ENCODE peak calls at places on chromosomes 11 and 22, in six cellular contexts. E is adrenal gland; S is CD4-positive, CD25-positive, alpha-beta regulatory T cell; J is dorsolateral prefrontal cortex; G is GM23248; T is GM12878. O is an unnamed sample.

GRCh38 chr11:131712897-131713296 is 342.5 kb downstream of the NTM start:
- DNase-seq in G (no peak), S (no peak), J (no peak), E (no peak), T (no peak), O (no peak)

GRCh38 chr11:45366839-45367238 is 80.7 kb upstream of the SYT13 start:
- DNase-seq in E (no peak), J (no peak), G (no peak), S (no peak), T (no peak), O (no peak)

GRCh38 chr11:76830639-76831312 is 29.9 kb upstream of the ACER3 start:
- DNase-seq in G (peak), J (peak), S (no peak), E (no peak), T (no peak), O (no peak)

GRCh38 chr22:29144786-29145160 is 60.9 kb upstream of the EMID1 start:
- DNase-seq in S (no peak), T (no peak), J (no peak), G (no peak), E (no peak), O (no peak)

GRCh38 chr11:121366970-121367369 is 74.4 kb downstream of the SC5D start:
- DNase-seq in E (no peak), T (no peak), G (no peak), S (peak), J (no peak), O (no peak)

GRCh38 chr22:32926600-32926999 is 125.1 kb downstream of the TIMP3 start:
- DNase-seq in S (peak), E (no peak), T (no peak), G (peak), J (no peak), O (no peak)

GRCh38 chr22:28607710-28608109 is 71.9 kb downstream of the TTC28 start:
- DNase-seq in E (no peak), T (no peak), G (no peak), S (no peak), J (no peak), O (no peak)

GRCh38 chr22:49152146-49152929 is 675.3 kb downstream of the BRD1 start:
- DNase-seq in E (no peak), T (no peak), G (no peak), S (no peak), J (no peak), O (no peak)

GRCh38 chr11:65641233-65642013 is 3.5 kb downstream of the SIPA1 start:
- DNase-seq in E (no peak), G (no peak), T (no peak), S (no peak), J (no peak), O (no peak)

GRCh38 chr22:19082101-19082500 is 40.1 kb downstream of the DGCR2 start:
- DNase-seq in G (no peak), T (no peak), J (no peak), E (no peak), S (no peak), O (no peak)

GRCh38 chr11:88179141-88179540 is 3.9 kb upstream of the RAB38 start:
- DNase-seq in J (no peak), S (peak), E (no peak), G (peak), T (peak), O (no peak)

GRCh38 chr11:66966351-66966750 is 8.2 kb upstream of the PC start:
- DNase-seq in T (no peak), J (no peak), G (no peak), E (no peak), S (no peak), O (no peak)

GRCh38 chr11:6634534-6634933 is 15.3 kb upstream of the TPP1 start:
- DNase-seq in T (no peak), G (no peak), E (no peak), S (no peak), J (no peak), O (no peak)

GRCh38 chr11:86761978-86762377 is 38.4 kb upstream of the PRSS23 start:
- DNase-seq in E (no peak), T (no peak), S (no peak), J (no peak), G (peak), O (peak)

GRCh38 chr11:21115999-21116398 is 446.6 kb downstream of the NELL1 start:
- DNase-seq in G (no peak), J (no peak), S (no peak), T (no peak), E (no peak), O (no peak)

GRCh38 chr11:86955111-86955673 is at the start of gene FZD4:
- DNase-seq in J (peak), T (no peak), E (peak), S (peak), G (peak), O (peak)

GRCh38 chr11:103484545-103484944 is 375.3 kb downstream of the DYNC2H1 start:
- DNase-seq in T (no peak), G (no peak), E (no peak), S (no peak), J (no peak), O (no peak)

GRCh38 chr11:45412033-45412432 is 125.9 kb upstream of the SYT13 start:
- DNase-seq in J (no peak), G (no peak), S (no peak), E (no peak), T (no peak), O (no peak)

GRCh38 chr11:46391578-46392420 is at the start of gene CHRM4:
- DNase-seq in S (no peak), T (no peak), J (peak), G (peak), E (no peak), O (peak)

GRCh38 chr11:85694385-85694980 is 8.5 kb upstream of the CCDC89 start:
- DNase-seq in S (peak), E (no peak), T (no peak), G (peak), J (no peak), O (peak)

GRCh38 chr11:117868815-117869642 is 7.4 kb downstream of the FXYD6 start:
- DNase-seq in E (no peak), T (no peak), S (no peak), J (no peak), G (no peak), O (no peak)

GRCh38 chr11:34620202-34620601 is 691 bp upstream of the EHF start:
- DNase-seq in E (no peak), G (no peak), J (no peak), S (no peak), T (no peak), O (no peak)

GRCh38 chr11:106167085-106167484 is 89.6 kb downstream of the AASDHPPT start:
- DNase-seq in E (no peak), T (no peak), G (no peak), J (no peak), S (no peak), O (no peak)

GRCh38 chr11:68347841-68348240 is 35.5 kb downstream of the LRP5 start:
- DNase-seq in S (no peak), J (no peak), G (no peak), T (no peak), E (no peak), O (peak)
- H3K27ac ChIP-seq in S (no peak), J (no peak), G (no peak), T (no peak), E (no peak), O (no peak)

DNA sequence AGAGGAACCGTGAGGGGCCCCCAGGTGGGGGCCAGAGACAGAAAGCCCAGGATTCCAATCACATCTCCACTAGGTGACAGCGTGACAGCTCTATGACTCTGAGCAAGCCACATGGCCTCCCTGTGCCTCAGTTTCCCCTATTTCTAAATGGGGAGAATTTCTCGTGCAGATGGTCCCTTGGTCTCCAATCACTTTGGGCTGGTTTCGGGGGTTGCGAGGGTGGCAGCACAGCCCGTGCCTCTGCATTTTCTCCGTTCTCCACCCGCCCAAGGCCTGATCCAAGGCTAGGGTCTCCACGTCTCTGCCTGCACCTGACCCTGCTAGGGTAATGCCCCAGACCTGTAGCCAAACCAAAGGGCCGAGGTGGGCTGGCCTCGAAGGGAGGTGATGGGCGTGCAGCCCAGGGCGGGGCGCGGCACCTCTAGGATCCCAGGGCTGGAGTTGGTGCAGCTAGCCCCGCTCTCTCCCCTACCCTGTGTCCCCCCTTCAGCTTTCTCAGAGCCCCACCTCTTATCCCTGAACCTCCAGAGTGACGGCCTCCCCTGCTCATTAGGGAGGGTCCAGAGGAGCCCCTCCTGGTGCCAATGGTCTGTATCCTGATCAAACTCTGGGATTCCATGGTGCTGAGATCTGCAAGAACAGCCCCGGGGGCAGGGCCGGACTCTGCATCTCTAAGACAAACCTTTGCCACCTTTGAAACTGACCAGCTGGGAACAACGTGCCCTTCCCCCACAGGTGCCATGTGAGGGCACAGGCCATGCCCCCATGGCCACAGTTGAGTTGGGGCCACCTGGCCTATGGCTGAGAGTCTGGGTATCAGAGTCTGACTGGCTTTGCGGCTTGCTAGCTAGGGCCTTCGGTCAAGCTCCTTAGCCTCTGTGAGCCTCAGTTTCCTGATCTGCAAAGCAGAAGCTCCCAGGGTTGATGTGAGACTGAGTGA is 22.9 kb upstream of the CBX7 start:
- DNase-seq in S (no peak), J (no peak), E (peak), G (peak), T (no peak), O (no peak)
- H3K27ac ChIP-seq in S (peak), J (peak), E (peak), G (peak), T (no peak), O (no peak)

DNA sequence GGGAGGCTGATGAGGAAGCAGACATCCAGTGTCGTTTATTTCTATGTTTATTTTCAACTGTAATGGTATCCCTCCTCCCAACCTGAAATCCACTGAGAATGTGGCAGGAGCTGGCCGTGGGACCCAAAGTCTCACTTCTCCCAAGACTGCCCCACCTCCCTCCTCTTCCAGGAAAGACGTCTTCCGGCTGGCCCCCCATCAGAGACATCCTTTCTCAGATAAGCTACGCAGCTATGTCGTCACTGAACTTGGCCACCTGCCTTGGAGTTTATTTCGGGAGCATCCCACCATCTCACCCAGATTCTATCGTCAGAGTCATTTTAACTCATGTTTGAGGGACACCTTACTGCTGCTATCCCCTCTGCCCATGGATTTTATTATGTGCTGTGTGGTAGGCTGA is 13.9 kb downstream of the TMEM184B start:
- DNase-seq in S (no peak), J (no peak), T (no peak), E (peak), G (no peak), O (no peak)
- H3K27ac ChIP-seq in S (no peak), J (peak), T (no peak), E (peak), G (no peak), O (peak)

GRCh38 chr11:11987503-11988022 is 20.9 kb downstream of the DKK3 start:
- DNase-seq in S (peak), G (peak), J (no peak), T (no peak), E (no peak), O (no peak)
- H3K27ac ChIP-seq in S (no peak), G (peak), J (peak), T (no peak), E (peak), O (peak)

GRCh38 chr11:73468590-73469161 is 92.5 kb downstream of the RELT start:
- DNase-seq in S (no peak), G (no peak), E (no peak), J (no peak), T (no peak), O (no peak)
- H3K27ac ChIP-seq in S (no peak), G (no peak), E (peak), J (no peak), T (no peak), O (no peak)

GRCh38 chr22:30474121-30474520 is 2.3 kb upstream of the SEC14L3 start:
- DNase-seq in J (no peak), E (no peak), T (no peak), S (no peak), G (no peak), O (no peak)

GRCh38 chr22:30470655-30471054 is 1.2 kb downstream of the SEC14L3 start:
- DNase-seq in G (no peak), E (no peak), T (no peak), S (no peak), J (no peak), O (no peak)

GRCh38 chr22:30469165-30469564 is 2.7 kb downstream of the SEC14L3 start:
- DNase-seq in T (no peak), J (no peak), E (no peak), G (no peak), S (no peak), O (peak)

GRCh38 chr22:30472994-30473720 is 1.3 kb upstream of the SEC14L3 start:
- DNase-seq in E (no peak), S (no peak), T (no peak), J (no peak), G (no peak), O (no peak)

DNA sequence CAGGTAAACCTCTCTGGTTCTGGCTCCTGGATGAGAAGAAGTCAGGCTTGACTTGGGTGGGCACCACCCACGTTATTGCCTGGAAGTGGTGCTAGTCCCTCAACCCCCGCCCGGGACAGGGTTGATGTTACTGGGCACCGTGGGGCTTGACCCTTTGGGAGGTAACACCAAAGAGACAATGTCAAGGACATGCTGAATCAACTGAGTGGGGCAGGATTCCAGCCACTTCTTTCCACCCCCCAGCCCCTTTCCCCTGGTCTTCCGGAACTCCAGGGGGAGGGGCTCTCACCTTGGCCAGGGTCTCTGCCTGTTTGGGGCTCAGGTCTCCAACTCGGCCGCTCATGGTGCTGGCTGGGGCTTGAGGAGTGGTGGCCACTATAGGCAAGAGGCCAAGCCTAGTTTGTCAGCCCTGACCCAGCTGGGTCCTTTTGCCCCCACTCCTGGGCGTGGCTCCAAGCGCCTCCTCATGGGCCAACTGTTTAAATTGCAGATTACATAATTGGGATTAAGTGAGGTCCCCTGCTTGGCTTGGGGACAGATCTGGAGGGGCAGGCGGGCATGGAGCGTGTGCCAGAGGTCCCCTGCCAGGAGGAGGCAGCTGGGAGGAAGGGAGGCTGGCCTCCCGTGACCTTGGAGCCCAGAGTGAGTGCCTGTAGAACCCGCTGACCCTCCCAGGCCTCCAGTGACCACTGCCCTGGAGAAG is at the start of gene SEC14L3:
- DNase-seq in G (no peak), T (no peak), E (no peak), S (no peak), J (no peak), O (no peak)
- H3K27ac ChIP-seq in G (no peak), T (no peak), E (no peak), S (no peak), J (no peak), O (no peak)

GRCh38 chr11:71998649-71999310 is at the start of gene IL18BP:
- DNase-seq in E (no peak), G (no peak), T (peak), S (peak), J (no peak), O (peak)
- H3K27ac ChIP-seq in E (peak), G (no peak), T (peak), S (peak), J (peak), O (peak)